ENCODE peak calls at places on chromosomes 1 and 21, in ten cellular contexts. S is NCI-H2171 treated with DMSO at 0.1 percent for 48 hours; L is RCC 7860; U is HFF-Myc; P is prostate gland; A is CD14-positive monocyte; X is left ventricle myocardium inferior; I is stimulated activated CD8-positive, alpha-beta memory T cell treated with anti-CD3 and anti-CD28 coated beads, Interleukin-7, amount 100 ng/mL, for 1 hour; K is activated T-cell treated with anti-CD3 and anti-CD28 coated beads, Interleukin-2, amount 50 U/mL, for 72 hours; F is neural crest cell. C is an unnamed sample.

GRCh38 chr1:17904290-17904689 is 149.2 kb downstream of the ACTL8 start:
- DNase-seq in S (no peak), X (no peak), I (no peak), U (no peak), A (no peak), P (peak; percentile 16), L (no peak), F (no peak), K (no peak), C (no peak)

GRCh38 chr1:181113061-181113695 is 24.7 kb downstream of the IER5 start:
- DNase-seq in F (no peak), K (no peak), U (no peak), A (no peak), X (no peak), I (no peak), S (peak; percentile 52), L (peak; percentile 46), P (no peak), C (peak; percentile 83)

GRCh38 chr1:220918285-220918951 is 39.2 kb downstream of the HLX start:
- DNase-seq in U (no peak), K (no peak), A (no peak), S (peak; percentile 13), P (no peak), X (no peak), L (no peak), F (no peak), I (no peak), C (no peak)

GRCh38 chr1:76640092-76640491 is 227.2 kb upstream of the ST6GALNAC5 start:
- DNase-seq in S (no peak), K (no peak), X (no peak), P (no peak), U (no peak), F (no peak), A (no peak), I (no peak), L (no peak), C (peak; percentile 11)

GRCh38 chr21:31142600-31142999 is 104.3 kb upstream of the KRTAP19-8 start:
- DNase-seq in X (no peak), L (no peak), S (peak; percentile 16), K (no peak), A (no peak), I (no peak), P (no peak), U (no peak), F (no peak), C (no peak)

GRCh38 chr1:67306547-67306946 is 1.1 kb upstream of the IL12RB2 start:
- DNase-seq in I (no peak), K (no peak), S (no peak), X (no peak), U (no peak), P (no peak), A (no peak), F (no peak), L (no peak), C (no peak)

GRCh38 chr21:31543191-31543590 is 116.3 kb upstream of the SOD1 start:
- DNase-seq in U (no peak), S (no peak), X (no peak), P (peak; percentile 30), A (no peak), I (no peak), L (no peak), K (no peak), F (no peak), C (peak; percentile 72)

GRCh38 chr1:66996018-66996682 is 57.8 kb downstream of the SLC35D1 start:
- DNase-seq in S (peak; percentile 44), X (no peak), F (peak; percentile 44), U (peak; percentile 45), I (peak; percentile 11), L (peak; percentile 41), A (peak; percentile 46), P (peak; percentile 53), K (peak; percentile 62), C (peak; percentile 68)

GRCh38 chr1:15343729-15344128 is 66.0 kb upstream of the EFHD2 start:
- DNase-seq in P (peak; percentile 85), U (no peak), K (no peak), X (peak; percentile 71), I (no peak), L (no peak), S (no peak), F (no peak), A (no peak), C (peak; percentile 75)

GRCh38 chr1:33468011-33468410 is 4.4 kb upstream of the ZSCAN20 start:
- DNase-seq in K (no peak), F (no peak), L (no peak), I (no peak), S (no peak), U (no peak), X (no peak), P (no peak), A (no peak), C (no peak)

GRCh38 chr1:37434292-37434907 is 40.0 kb upstream of the ZC3H12A start:
- DNase-seq in S (peak; percentile 56), A (peak; percentile 69), L (no peak), I (peak; percentile 53), F (peak; percentile 86), P (peak; percentile 36), K (peak; percentile 79), X (peak; percentile 59), U (no peak), C (peak; percentile 42)

GRCh38 chr1:99456536-99456935 is 189.4 kb upstream of the PALMD start:
- DNase-seq in K (no peak), S (no peak), P (no peak), I (no peak), A (no peak), F (no peak), L (peak; percentile 84), U (peak; percentile 75), X (no peak), C (peak; percentile 79)

GRCh38 chr1:90475623-90476022 is 241.5 kb downstream of the BARHL2 start:
- DNase-seq in P (no peak), U (no peak), X (no peak), F (no peak), K (no peak), I (no peak), L (no peak), A (no peak), S (no peak), C (no peak)

GRCh38 chr1:184974086-184974836 is at the start of gene NIBAN1:
- DNase-seq in S (peak; percentile 62), A (peak; percentile 47), I (peak; percentile 36), U (no peak), F (peak; percentile 21), K (peak; percentile 84), L (peak; percentile 68), P (peak; percentile 59), X (peak; percentile 78), C (peak; percentile 82)

GRCh38 chr1:6129313-6129712 is 50.8 kb downstream of the CHD5 start:
- DNase-seq in X (no peak), S (no peak), L (no peak), A (peak; percentile 30), U (no peak), F (no peak), I (no peak), P (no peak), K (no peak), C (no peak)

GRCh38 chr1:115189814-115190541 is 100.7 kb upstream of the TSPAN2 start:
- DNase-seq in I (no peak), L (peak; percentile 99), F (no peak), U (peak; percentile 98), S (no peak), X (no peak), K (no peak), A (no peak), P (no peak), C (peak; percentile 96)

GRCh38 chr1:97567000-97567749 is 353.7 kb downstream of the DPYD start:
- DNase-seq in I (no peak), L (no peak), K (no peak), X (no peak), F (no peak), S (no peak), A (no peak), P (no peak), U (no peak), C (no peak)